ENCODE peak calls at places on chromosome 2, in six cellular contexts. P, E, T, F, A and B are unnamed samples.

GRCh38 chr2:4391013-4391412 is 687.6 kb downstream of the DCDC2C start:
- DNase-seq in P (no peak), E (no peak), T (no peak), F (no peak), A (no peak), B (no peak)

GRCh38 chr2:120110507-120110906 is 97.6 kb downstream of the EPB41L5 start:
- DNase-seq in P (no peak), E (no peak), T (no peak), F (peak; percentile 17), A (no peak), B (peak; percentile 71)

GRCh38 chr2:169095631-169096105 is 26.3 kb downstream of the DHRS9 start:
- DNase-seq in P (no peak), E (no peak), T (no peak), F (no peak), A (peak; percentile 72), B (no peak)

GRCh38 chr2:70958759-70959158 is 19.7 kb upstream of the ANKRD53 start:
- DNase-seq in P (no peak), E (no peak), T (no peak), F (no peak), A (no peak), B (no peak)

GRCh38 chr2:74524955-74525716 is 895 bp downstream of the DQX1 start:
- DNase-seq in P (no peak), E (no peak), T (peak; percentile 35), F (no peak), A (no peak), B (no peak)

GRCh38 chr2:33334083-33334482 is 142.4 kb upstream of the RASGRP3 start:
- DNase-seq in P (no peak), E (no peak), T (no peak), F (no peak), A (no peak), B (no peak)

GRCh38 chr2:9753276-9753600 is 90.0 kb upstream of the TAF1B start:
- DNase-seq in P (no peak), E (no peak), T (no peak), F (peak; percentile 38), A (no peak), B (no peak)

GRCh38 chr2:150630587-150631235 is 143.2 kb upstream of the RND3 start:
- DNase-seq in P (no peak), E (no peak), T (no peak), F (no peak), A (no peak), B (no peak)

GRCh38 chr2:196544906-196545433 is 94.5 kb upstream of the CCDC150 start:
- DNase-seq in P (no peak), E (no peak), T (no peak), F (no peak), A (no peak), B (no peak)

GRCh38 chr2:84300030-84301029 is 158.8 kb downstream of the SUCLG1 start:
- DNase-seq in P (no peak), E (no peak), T (no peak), F (no peak), A (no peak), B (no peak)

GRCh38 chr2:77008925-77009706 is 513.1 kb downstream of the LRRTM4 start:
- DNase-seq in P (no peak), E (no peak), T (no peak), F (no peak), A (no peak), B (no peak)

GRCh38 chr2:94982661-94983060 is 42.8 kb upstream of the MAL start:
- DNase-seq in P (no peak), E (no peak), T (no peak), F (no peak), A (no peak), B (no peak)

GRCh38 chr2:201220102-201220570 is 37.2 kb downstream of the CASP10 start:
- DNase-seq in P (no peak), E (no peak), T (no peak), F (peak; percentile 24), A (peak; percentile 20), B (no peak)

GRCh38 chr2:166344286-166345113 is 31.2 kb downstream of the SCN9A start:
- DNase-seq in P (no peak), E (no peak), T (no peak), F (no peak), A (no peak), B (no peak)

GRCh38 chr2:177808984-177809809 is 263.4 kb downstream of the PDE11A start:
- DNase-seq in P (no peak), E (no peak), T (no peak), F (no peak), A (no peak), B (no peak)

GRCh38 chr2:28970464-28971160 is 10.5 kb upstream of the TOGARAM2 start:
- DNase-seq in P (no peak), E (no peak), T (no peak), F (no peak), A (no peak), B (no peak)

GRCh38 chr2:145006957-145007672 is 487.2 kb upstream of the ZEB2 start:
- DNase-seq in P (no peak), E (no peak), T (no peak), F (peak; percentile 56), A (no peak), B (peak; percentile 32)

GRCh38 chr2:8608411-8608954 is 73.4 kb upstream of the ID2 start:
- DNase-seq in P (no peak), E (no peak), T (no peak), F (no peak), A (no peak), B (no peak)

GRCh38 chr2:134246154-134246874 is 7.6 kb upstream of the MGAT5 start:
- DNase-seq in P (no peak), E (no peak), T (no peak), F (no peak), A (no peak), B (no peak)
- H3K4me1 ChIP-seq in P (no peaks in the 10 kb centered on the region), E (peaks cover 59% of the 10 kb centered on the region), T (no peaks in the 10 kb centered on the region), F (peaks cover 92% of the 10 kb centered on the region), A (no peaks in the 10 kb centered on the region), B (peaks cover 11% of the 10 kb centered on the region)

GRCh38 chr2:121238828-121239227 is 46.2 kb downstream of the TFCP2L1 start:
- DNase-seq in P (no peak), E (no peak), T (peak; percentile 23), F (no peak), A (no peak), B (no peak)

GRCh38 chr2:121236650-121237049 is 48.4 kb downstream of the TFCP2L1 start:
- DNase-seq in P (no peak), E (no peak), T (peak; percentile 20), F (no peak), A (no peak), B (no peak)

GRCh38 chr2:121236101-121236640 is 48.8 kb downstream of the TFCP2L1 start:
- DNase-seq in P (no peak), E (no peak), T (peak; percentile 30), F (no peak), A (no peak), B (no peak)

GRCh38 chr2:121237980-121238665 is 46.9 kb downstream of the TFCP2L1 start:
- DNase-seq in P (no peak), E (no peak), T (peak; percentile 43), F (no peak), A (no peak), B (no peak)

DNA sequence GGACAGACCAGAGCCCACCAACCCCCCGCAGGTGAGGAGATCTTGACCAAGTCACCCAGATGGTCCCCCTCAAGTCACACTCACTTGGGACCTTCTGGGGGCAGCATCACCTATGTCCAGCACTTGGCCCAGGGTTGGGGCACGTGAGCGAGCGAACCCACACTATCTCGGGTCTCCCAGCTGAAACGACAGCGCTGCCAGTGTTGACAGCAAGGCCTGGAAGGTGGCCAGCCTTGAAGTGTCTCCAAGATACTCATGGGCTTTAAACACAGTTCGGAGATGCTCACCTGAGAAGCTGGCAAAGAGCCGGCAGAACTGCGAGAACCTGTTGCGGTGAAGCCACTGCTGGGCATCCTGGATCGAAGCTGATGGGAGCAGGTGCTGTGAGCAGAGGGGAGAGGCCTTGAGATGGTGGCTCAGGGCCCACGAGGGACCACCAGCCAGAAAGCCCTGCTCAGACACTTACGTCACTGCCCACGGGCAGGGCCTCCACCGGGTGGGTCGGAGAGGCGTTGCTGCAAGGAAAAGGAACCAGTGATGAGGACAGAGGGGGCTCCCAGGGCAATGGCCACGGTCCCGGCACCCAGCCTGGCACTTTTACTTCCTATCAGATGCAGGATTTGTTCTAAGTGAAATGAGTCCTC is 47.5 kb downstream of the TFCP2L1 start:
- DNase-seq in P (no peak), E (no peak), T (peak; percentile 50), F (peak; percentile 20), A (no peak), B (no peak)
- H3K36me3 ChIP-seq in P (no peaks in the 10 kb centered on the region), E (no peaks in the 10 kb centered on the region), T (no peaks in the 10 kb centered on the region), F (no peaks in the 10 kb centered on the region), A (no peaks in the 10 kb centered on the region), B (no peaks in the 10 kb centered on the region)

DNA sequence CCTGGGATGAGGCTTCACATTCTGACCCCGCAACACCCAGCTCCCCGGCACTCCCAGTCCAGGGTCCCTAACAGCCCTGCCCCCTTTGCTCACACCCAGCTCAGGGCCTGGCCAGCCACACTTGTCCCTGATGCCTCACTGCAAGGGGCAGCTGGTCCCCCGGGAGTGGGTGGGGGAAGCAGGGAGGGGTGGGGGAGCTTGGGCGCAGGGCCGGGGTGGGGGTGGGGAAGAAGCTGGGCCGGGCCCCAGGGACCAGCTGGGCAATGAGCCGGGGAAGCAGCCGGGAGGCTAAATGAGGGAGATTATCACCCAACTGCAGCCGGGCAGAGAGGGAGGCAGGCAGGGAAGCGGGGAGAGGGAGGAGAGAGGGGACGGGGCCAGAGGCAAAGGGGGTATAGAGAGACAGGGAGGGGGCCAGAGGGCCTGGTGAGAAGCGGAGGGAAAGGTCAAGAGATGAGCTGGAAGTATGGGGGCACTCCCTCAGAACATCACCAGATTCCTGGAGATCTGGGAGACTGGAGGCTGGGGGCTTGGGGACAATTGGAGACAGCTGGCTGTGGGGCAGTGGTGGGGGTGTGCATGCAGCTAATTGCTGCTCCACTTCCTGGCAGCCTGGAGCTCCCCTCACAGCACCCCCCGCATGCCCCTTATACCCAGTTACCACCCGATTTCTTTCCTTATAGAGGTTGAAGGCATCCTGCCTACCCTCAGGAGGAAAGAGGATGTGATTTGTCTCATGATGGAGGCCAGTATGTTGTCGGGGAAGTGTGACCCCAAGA is 2.5 kb upstream of the ASIC4 start:
- DNase-seq in P (no peak), E (no peak), T (no peak), F (no peak), A (no peak), B (peak; percentile 45)
- H3K4me1 ChIP-seq in P (no peaks in the 10 kb centered on the region), E (no peaks in the 10 kb centered on the region), T (no peaks in the 10 kb centered on the region), F (peaks cover 51% of the 10 kb centered on the region), A (peaks cover 2% of the 10 kb centered on the region), B (peaks cover 17% of the 10 kb centered on the region)

GRCh38 chr2:72576861-72577260 is 249.0 kb downstream of the EXOC6B start:
- DNase-seq in P (no peak), E (no peak), T (no peak), F (no peak), A (no peak), B (no peak)

GRCh38 chr2:72574886-72575285 is 250.9 kb downstream of the EXOC6B start:
- DNase-seq in P (no peak), E (no peak), T (no peak), F (no peak), A (no peak), B (no peak)

GRCh38 chr2:72573232-72573631 is 252.6 kb downstream of the EXOC6B start:
- DNase-seq in P (no peak), E (no peak), T (no peak), F (no peak), A (no peak), B (no peak)

GRCh38 chr2:72579595-72580180 is 246.1 kb downstream of the EXOC6B start:
- DNase-seq in P (no peak), E (peak; percentile 18), T (no peak), F (no peak), A (no peak), B (no peak)

DNA sequence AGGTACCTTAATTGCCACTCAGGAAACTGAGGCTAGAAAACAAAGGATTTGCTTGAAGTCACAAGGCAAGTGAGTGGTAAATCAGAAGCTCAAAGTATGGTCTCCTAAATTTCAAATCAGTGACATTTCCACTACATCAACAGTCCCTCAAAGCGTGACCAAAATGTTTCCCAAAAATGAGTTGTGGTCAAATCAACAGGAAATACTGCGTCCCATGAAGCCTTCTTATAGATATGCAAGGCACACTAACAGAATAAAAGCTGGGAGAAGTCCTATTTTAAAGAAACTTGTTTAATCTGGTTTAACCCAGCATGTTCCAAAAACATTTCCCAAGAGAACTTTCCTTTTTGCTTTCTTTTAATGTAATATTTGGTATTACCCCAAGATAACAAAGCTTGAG is 249.4 kb downstream of the EXOC6B start:
- DNase-seq in P (no peak), E (no peak), T (no peak), F (no peak), A (no peak), B (no peak)
- H3K36me3 ChIP-seq in P (no peaks in the 10 kb centered on the region), E (no peaks in the 10 kb centered on the region), T (no peaks in the 10 kb centered on the region), F (no peaks in the 10 kb centered on the region), A (no peaks in the 10 kb centered on the region), B (no peaks in the 10 kb centered on the region)